ENCODE peak calls at places on chromosomes 6 and 20, in nine cellular contexts. B, L, G, T, S, E, Y, H and Q are unnamed samples.

GRCh38 chr20:53941680-53942079 is 128.7 kb downstream of the BCAS1 start:
- DNase-seq in B (no peak), L (no peak), G (no peak), T (no peak), S (no peak), E (no peak), Y (no peak), H (no peak), Q (no peak)

GRCh38 chr6:19368511-19368910 is 468.7 kb upstream of the ID4 start:
- DNase-seq in B (no peak), L (no peak), G (no peak), T (no peak), S (no peak), E (peak; percentile 54), Y (no peak), H (peak; percentile 67), Q (peak; percentile 54)

GRCh38 chr6:160756871-160757270 is 54.8 kb downstream of the PLG start:
- DNase-seq in B (no peak), L (no peak), G (no peak), T (no peak), S (no peak), E (no peak), Y (no peak), H (no peak), Q (no peak)

GRCh38 chr6:13006578-13007300 is 290.2 kb downstream of the PHACTR1 start:
- DNase-seq in B (no peak), L (no peak), G (no peak), T (no peak), S (no peak), E (peak; percentile 23), Y (no peak), H (no peak), Q (no peak)

GRCh38 chr20:4014031-4014474 is 1.3 kb downstream of the RNF24 start:
- DNase-seq in B (no peak), L (peak; percentile 55), G (no peak), T (no peak), S (peak; percentile 90), E (peak; percentile 82), Y (peak; percentile 87), H (peak; percentile 91), Q (peak; percentile 85)

GRCh38 chr6:21321076-21321475 is 272.5 kb upstream of the SOX4 start:
- DNase-seq in B (no peak), L (no peak), G (no peak), T (no peak), S (no peak), E (no peak), Y (no peak), H (no peak), Q (no peak)

GRCh38 chr6:6749791-6750434 is 161.4 kb downstream of the LY86 start:
- DNase-seq in B (no peak), L (peak; percentile 82), G (no peak), T (peak; percentile 27), S (peak; percentile 74), E (peak; percentile 74), Y (peak; percentile 61), H (peak; percentile 43), Q (peak; percentile 93)

GRCh38 chr6:28633445-28634215 is 107.9 kb downstream of the GPX5 start:
- DNase-seq in B (no peak), L (no peak), G (no peak), T (no peak), S (no peak), E (no peak), Y (no peak), H (no peak), Q (no peak)

GRCh38 chr6:17998442-17998841 is 11.0 kb upstream of the KIF13A start:
- DNase-seq in B (no peak), L (no peak), G (no peak), T (no peak), S (peak; percentile 59), E (peak; percentile 58), Y (peak; percentile 34), H (peak; percentile 62), Q (no peak)

DNA sequence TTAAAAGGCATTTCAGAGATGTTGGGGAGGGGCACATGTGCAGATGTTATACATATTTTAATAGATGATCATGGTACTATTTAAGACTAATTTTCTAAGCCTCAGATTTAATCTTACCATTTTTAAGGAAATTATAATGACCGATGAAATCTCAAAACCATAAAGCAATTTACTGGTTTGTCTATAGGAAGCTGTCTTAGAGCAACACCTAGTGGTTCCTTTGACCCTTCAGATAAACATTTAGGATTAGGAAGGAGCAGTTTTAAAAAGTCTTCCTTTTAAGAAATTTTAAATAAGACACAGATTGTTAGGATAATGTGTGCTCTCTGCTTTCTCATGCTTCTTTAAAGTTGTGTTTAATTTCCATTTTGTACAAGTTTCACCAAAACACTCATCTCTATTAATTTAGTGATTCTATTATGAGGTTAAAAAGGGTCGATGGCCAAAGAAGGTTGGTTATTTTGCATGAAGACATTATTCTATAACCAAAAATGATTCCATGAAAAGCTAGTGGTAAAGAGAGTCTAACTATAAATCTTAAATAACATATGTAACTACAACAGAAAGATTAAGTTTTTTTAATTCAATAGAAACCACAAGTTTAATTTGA is 376.4 kb downstream of the HACE1 start:
- DNase-seq in B (no peak), L (no peak), G (no peak), T (no peak), S (no peak), E (peak; percentile 4), Y (peak; percentile 7), H (no peak), Q (peak; percentile 33)
- TF ChIP-seq CTCF in B (peak; percentile 15), L (no peak), G (no peak), T (peak; percentile 14), S (peak; percentile 71), E (peak; percentile 34), Y (peak; percentile 27), H (peak; percentile 38), Q (peak; percentile 54)

GRCh38 chr20:62951896-62952372 is 575 bp upstream of the SLC17A9 start:
- DNase-seq in B (no peak), L (no peak), G (no peak), T (no peak), S (no peak), E (no peak), Y (no peak), H (no peak), Q (no peak)
- H3K4me3 ChIP-seq in B (no peak overlapping the region), L (no peak overlapping the region), G (peak overlapping the region; percentile 58), T (peak overlapping the region; percentile 59), S (no peak overlapping the region), E (peak overlapping the region; percentile 69), Y (peak overlapping the region; percentile 95), H (no peak overlapping the region), Q (peak overlapping the region; percentile 65)

DNA sequence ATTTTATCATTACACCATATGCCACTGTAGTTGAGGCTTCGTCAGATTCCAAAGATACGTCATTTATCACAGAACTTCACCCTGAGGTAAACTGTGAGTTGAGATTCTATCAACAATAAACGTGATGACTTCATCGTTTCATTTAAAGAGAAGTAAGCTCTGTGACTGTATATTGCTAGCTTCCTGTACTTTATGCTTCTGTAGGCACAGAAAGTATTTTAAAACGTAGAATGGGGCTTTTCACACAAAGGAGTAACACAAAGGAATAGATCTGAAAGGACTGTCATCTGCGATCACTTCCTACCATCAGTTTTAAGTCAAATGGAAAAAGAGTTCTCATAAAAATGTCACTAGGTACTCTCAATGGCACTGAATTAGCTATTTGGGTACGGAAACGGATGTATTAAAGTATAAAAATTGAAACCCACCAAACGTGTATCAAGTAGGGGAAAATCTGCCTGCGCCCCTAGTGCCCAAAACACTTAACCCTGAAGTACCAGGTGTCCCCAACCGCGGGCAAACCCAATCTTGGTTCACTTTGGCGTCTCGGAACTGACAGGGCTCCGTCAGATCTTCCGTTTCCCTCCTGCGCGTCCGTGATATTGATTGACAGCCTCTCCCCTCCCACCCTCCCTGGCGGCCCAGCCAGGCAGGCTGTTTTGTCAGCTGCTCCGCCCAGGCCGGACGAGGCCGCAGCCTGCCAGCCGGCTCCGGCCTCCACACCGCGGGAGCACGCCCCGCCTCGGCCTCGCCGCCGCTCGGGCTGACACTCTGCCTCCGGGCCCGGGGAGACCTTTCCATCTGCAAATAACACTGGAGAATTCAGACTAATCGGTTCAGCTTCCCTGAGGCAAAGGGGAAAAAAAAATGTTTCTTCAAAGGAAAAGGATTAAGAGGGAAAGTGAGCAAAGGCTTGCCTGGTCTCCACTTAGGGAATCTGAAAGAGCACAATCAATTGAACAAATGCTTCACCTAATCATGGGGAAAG is 234.7 kb upstream of the MCHR2 start:
- DNase-seq in B (peak; percentile 24), L (no peak), G (no peak), T (no peak), S (peak; percentile 72), E (peak; percentile 46), Y (peak; percentile 54), H (peak; percentile 62), Q (peak; percentile 36)
- TF ChIP-seq CTCF in B (no peak), L (no peak), G (no peak), T (peak; percentile 14), S (no peak), E (peak; percentile 35), Y (no peak), H (no peak), Q (peak; percentile 25)

GRCh38 chr6:133955136-133955576 is 2.1 kb downstream of the TBPL1 start:
- DNase-seq in B (no peak), L (no peak), G (no peak), T (no peak), S (no peak), E (no peak), Y (no peak), H (no peak), Q (no peak)
- H3K4me3 ChIP-seq in B (peak overlapping the region; percentile 84), L (no peak overlapping the region), G (no peak overlapping the region), T (no peak overlapping the region), S (no peak overlapping the region), E (no peak overlapping the region), Y (no peak overlapping the region), H (no peak overlapping the region), Q (no peak overlapping the region)

GRCh38 chr6:100801036-100801435 is 80.1 kb downstream of the ASCC3 start:
- DNase-seq in B (no peak), L (no peak), G (no peak), T (no peak), S (no peak), E (no peak), Y (no peak), H (no peak), Q (peak; percentile 33)

GRCh38 chr6:100796049-100796823 is 84.9 kb downstream of the ASCC3 start:
- DNase-seq in B (no peak), L (no peak), G (no peak), T (no peak), S (no peak), E (no peak), Y (no peak), H (no peak), Q (no peak)
- TF ChIP-seq CTCF in B (no peak), L (no peak), G (no peak), T (no peak), S (no peak), E (no peak), Y (no peak), H (no peak), Q (no peak)